ENCODE peak calls at places on chromosomes 13 and 19, in ten cellular contexts. P, R, K, J, Q, V, H, O, T and I are unnamed samples.

GRCh38 chr19:40576585-40577451 is at the start of gene SHKBP1:
- DNase-seq in P (peak), R (peak), K (peak), J (peak), Q (peak), V (peak), H (peak), O (peak), T (peak), I (peak)

GRCh38 chr13:64397699-64398098 is 2832.4 kb downstream of the PCDH9 start:
- DNase-seq in P (peak), R (no peak), K (no peak), J (no peak), Q (no peak), V (no peak), H (no peak), O (no peak), T (no peak), I (no peak)

GRCh38 chr13:101150998-101151397 is 265.3 kb downstream of the NALCN start:
- DNase-seq in P (no peak), R (no peak), K (no peak), J (no peak), Q (no peak), V (no peak), H (no peak), O (no peak), T (no peak), I (no peak)

GRCh38 chr19:16330368-16330801 is 5.8 kb downstream of the KLF2 start:
- DNase-seq in P (peak), R (peak), K (peak), J (peak), Q (peak), V (no peak), H (peak), O (peak), T (peak), I (peak)

GRCh38 chr19:52896431-52897148 is 845 bp downstream of the ZNF320 start:
- DNase-seq in P (peak), R (peak), K (peak), J (peak), Q (peak), V (no peak), H (peak), O (peak), T (no peak), I (no peak)

GRCh38 chr19:32674153-32674958 is 624 bp downstream of the ANKRD27 start:
- DNase-seq in P (no peak), R (no peak), K (no peak), J (no peak), Q (no peak), V (no peak), H (no peak), O (no peak), T (no peak), I (no peak)

GRCh38 chr19:49506575-49507105 is 5.8 kb upstream of the FCGRT start:
- DNase-seq in P (peak), R (peak), K (peak), J (peak), Q (peak), V (no peak), H (no peak), O (no peak), T (peak), I (no peak)

GRCh38 chr13:76289558-76289957 is 596.6 kb downstream of the KCTD12 start:
- DNase-seq in P (no peak), R (no peak), K (no peak), J (no peak), Q (no peak), V (no peak), H (no peak), O (no peak), T (no peak), I (no peak)

GRCh38 chr13:98978280-98978679 is 416 bp upstream of the DOCK9 start:
- DNase-seq in P (peak), R (no peak), K (no peak), J (no peak), Q (peak), V (no peak), H (no peak), O (no peak), T (no peak), I (peak)

GRCh38 chr19:47240561-47240960 is 9.6 kb upstream of the BBC3 start:
- DNase-seq in P (no peak), R (no peak), K (no peak), J (no peak), Q (no peak), V (no peak), H (no peak), O (no peak), T (no peak), I (no peak)

DNA sequence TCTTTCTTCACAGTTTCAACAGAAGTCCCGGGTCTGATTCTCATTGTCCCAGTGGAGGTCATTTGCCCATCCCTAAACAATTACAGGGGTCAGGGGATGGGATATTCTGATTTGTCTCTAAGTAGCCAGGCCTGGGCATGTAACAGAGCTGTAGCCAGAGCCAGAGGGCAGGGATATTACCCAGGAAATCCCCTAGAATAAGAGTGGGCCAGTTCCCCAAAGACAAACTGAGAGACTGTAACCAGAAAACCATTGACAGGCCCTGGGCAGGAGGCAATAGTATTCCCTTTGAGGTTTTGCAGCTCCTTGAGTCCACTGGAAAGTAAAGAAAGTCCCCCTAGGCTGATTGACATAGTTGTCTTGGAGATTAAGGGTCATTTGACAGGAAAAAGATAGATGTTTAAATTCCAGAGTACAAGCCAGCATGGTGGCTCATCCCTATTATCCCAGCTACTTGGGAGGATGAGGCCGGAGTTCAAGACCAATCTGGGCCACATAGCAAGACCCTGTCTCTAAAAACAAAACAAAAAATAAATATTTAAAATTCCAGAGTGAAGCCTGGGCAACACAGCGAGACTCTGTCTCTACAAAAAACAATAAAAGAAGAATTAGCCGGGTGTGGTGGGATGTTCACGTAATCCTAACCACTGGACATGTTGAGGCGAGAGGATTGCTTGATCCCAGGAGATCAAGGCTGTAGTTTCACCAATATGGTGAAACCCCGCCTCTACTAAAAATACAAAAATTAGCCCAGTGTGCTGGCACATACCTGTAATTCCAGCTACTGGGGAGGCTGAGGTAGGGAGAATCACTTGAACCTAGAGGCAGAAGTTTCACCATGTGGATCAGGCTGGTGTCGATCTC is 1.9 kb upstream of the SDHAF1 start:
- DNase-seq in P (no peak), R (no peak), K (no peak), J (no peak), Q (no peak), V (no peak), H (no peak), O (no peak), T (no peak), I (peak)
- H3K27ac ChIP-seq in P (no peak), R (no peak), K (no peak), J (no peak), Q (no peak), V (no peak), H (no peak), O (no peak), T (no peak), I (peak)

GRCh38 chr19:44808463-44809371 is at the start of gene BCAM:
- DNase-seq in P (peak), R (peak), K (peak), J (peak), Q (peak), V (no peak), H (peak), O (peak), T (no peak), I (no peak)

GRCh38 chr19:44809856-44810554 is 1.1 kb downstream of the BCAM start:
- DNase-seq in P (no peak), R (no peak), K (no peak), J (no peak), Q (no peak), V (no peak), H (no peak), O (no peak), T (no peak), I (no peak)

GRCh38 chr19:44806271-44806670 is 2.6 kb upstream of the BCAM start:
- DNase-seq in P (no peak), R (no peak), K (no peak), J (no peak), Q (no peak), V (no peak), H (no peak), O (no peak), T (no peak), I (no peak)

GRCh38 chr19:44807652-44808462 is 1.0 kb upstream of the BCAM start:
- DNase-seq in P (peak), R (peak), K (peak), J (peak), Q (peak), V (no peak), H (no peak), O (no peak), T (no peak), I (no peak)

GRCh38 chr19:44807162-44807561 is 1.7 kb upstream of the BCAM start:
- DNase-seq in P (peak), R (peak), K (peak), J (peak), Q (peak), V (no peak), H (no peak), O (no peak), T (no peak), I (peak)
- H3K27ac ChIP-seq in P (no peak), R (peak), K (peak), J (peak), Q (peak), V (no peak), H (peak), O (no peak), T (no peak), I (peak)

GRCh38 chr13:103164239-103164638 is 98.0 kb upstream of the SLC10A2 start:
- DNase-seq in P (no peak), R (no peak), K (no peak), J (no peak), Q (no peak), V (no peak), H (no peak), O (no peak), T (no peak), I (no peak)
- H3K27ac ChIP-seq in P (no peak), R (no peak), K (no peak), J (no peak), Q (no peak), V (no peak), H (no peak), O (no peak), T (no peak), I (no peak)

GRCh38 chr13:27968316-27969072 is 621 bp downstream of the CDX2 start:
- DNase-seq in P (no peak), R (no peak), K (no peak), J (no peak), Q (no peak), V (no peak), H (no peak), O (no peak), T (no peak), I (no peak)

GRCh38 chr13:27970382-27971235 is 1.5 kb upstream of the CDX2 start:
- DNase-seq in P (no peak), R (no peak), K (no peak), J (no peak), Q (no peak), V (no peak), H (no peak), O (no peak), T (no peak), I (no peak)

GRCh38 chr13:27967736-27968315 is 1.3 kb downstream of the CDX2 start:
- DNase-seq in P (no peak), R (no peak), K (no peak), J (no peak), Q (no peak), V (no peak), H (no peak), O (no peak), T (no peak), I (no peak)

GRCh38 chr13:27969866-27970229 is 733 bp upstream of the CDX2 start:
- DNase-seq in P (no peak), R (no peak), K (no peak), J (no peak), Q (no peak), V (no peak), H (no peak), O (no peak), T (no peak), I (no peak)

GRCh38 chr13:27969073-27969865 is at the start of gene CDX2:
- DNase-seq in P (no peak), R (no peak), K (no peak), J (peak), Q (no peak), V (no peak), H (no peak), O (no peak), T (no peak), I (no peak)
- H3K27ac ChIP-seq in P (no peak), R (no peak), K (no peak), J (peak), Q (no peak), V (no peak), H (no peak), O (no peak), T (no peak), I (no peak)

GRCh38 chr13:51221674-51222509 is at the start of gene FAM124A:
- DNase-seq in P (peak), R (peak), K (no peak), J (peak), Q (peak), V (no peak), H (no peak), O (peak), T (no peak), I (no peak)
- H3K27ac ChIP-seq in P (no peak), R (peak), K (peak), J (peak), Q (no peak), V (peak), H (no peak), O (peak), T (no peak), I (no peak)

GRCh38 chr13:114057131-114058050 is 75.0 kb downstream of the RASA3 start:
- DNase-seq in P (no peak), R (no peak), K (no peak), J (no peak), Q (peak), V (no peak), H (no peak), O (no peak), T (no peak), I (no peak)
- H3K27ac ChIP-seq in P (no peak), R (no peak), K (peak), J (no peak), Q (no peak), V (peak), H (no peak), O (no peak), T (no peak), I (no peak)

GRCh38 chr13:111239754-111240670 is 80.4 kb upstream of the TEX29 start:
- DNase-seq in P (no peak), R (no peak), K (no peak), J (no peak), Q (no peak), V (no peak), H (no peak), O (no peak), T (no peak), I (no peak)
- H3K27ac ChIP-seq in P (no peak), R (no peak), K (no peak), J (no peak), Q (no peak), V (peak), H (no peak), O (no peak), T (no peak), I (no peak)

DNA sequence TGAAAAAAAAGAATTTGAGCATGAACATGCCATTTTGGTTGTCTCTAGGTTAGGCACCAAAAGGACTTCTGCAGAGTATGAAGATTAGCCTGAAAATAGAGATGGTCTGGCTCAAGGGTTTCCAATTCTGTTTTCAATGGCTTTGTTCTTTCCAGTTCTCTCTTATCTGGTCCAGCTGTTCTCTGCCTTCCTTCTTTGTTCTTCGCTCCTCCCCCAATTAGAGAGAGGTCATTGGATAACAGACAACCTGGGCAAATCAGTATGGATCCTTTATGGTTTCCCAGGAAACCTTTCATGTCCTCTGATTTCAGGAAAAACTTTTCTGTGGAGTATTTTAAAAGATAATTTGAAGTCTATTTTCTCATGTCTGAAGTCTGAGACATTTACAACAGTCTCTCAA is 623.4 kb downstream of the PCDH17 start:
- DNase-seq in P (no peak), R (no peak), K (no peak), J (no peak), Q (no peak), V (no peak), H (no peak), O (no peak), T (no peak), I (no peak)
- H3K27ac ChIP-seq in P (no peak), R (no peak), K (no peak), J (no peak), Q (no peak), V (no peak), H (no peak), O (no peak), T (no peak), I (no peak)